ENCODE peak calls at places on chromosomes 12 and 14, in seven cellular contexts. Q is naive thymus-derived CD4-positive, alpha-beta T cell; V is aorta; F is lung; C is tibial artery; Z is CD4-positive, CD25-positive, alpha-beta regulatory T cell; S is left lung. M is an unnamed sample. For H3K9me3 and H3K27me3, the result is how much of the 10 kb centered on the place peaks cover.

GRCh38 chr14:23252006-23252405 is 14.3 kb downstream of the RNF212B start:
- DNase-seq in Q (no peak), V (no peak), F (no peak), C (no peak), Z (no peak), S (no peak), M (no peak)

GRCh38 chr14:78091361-78091760 is 78.8 kb upstream of the NRXN3 start:
- DNase-seq in Q (no peak), V (no peak), F (no peak), C (no peak), Z (no peak), S (no peak), M (no peak)

GRCh38 chr12:19778111-19778688 is 338.9 kb downstream of the AEBP2 start:
- DNase-seq in Q (no peak), V (no peak), F (no peak), C (no peak), Z (no peak), S (no peak), M (no peak)

GRCh38 chr14:105440554-105440900 is 20.9 kb downstream of the MTA1 start:
- DNase-seq in Q (no peak), V (no peak), F (no peak), C (no peak), Z (no peak), S (no peak), M (no peak)

GRCh38 chr14:85764809-85765208 is 234.9 kb downstream of the FLRT2 start:
- DNase-seq in Q (no peak), V (peak), F (no peak), C (no peak), Z (no peak), S (peak), M (no peak)

GRCh38 chr14:58907803-58908202 is 270.0 kb downstream of the DACT1 start:
- DNase-seq in Q (no peak), V (no peak), F (no peak), C (no peak), Z (no peak), S (no peak), M (no peak)

GRCh38 chr12:117098361-117099217 is 627 bp downstream of the TESC start:
- DNase-seq in Q (no peak), V (peak), F (no peak), C (no peak), Z (peak), S (peak), M (no peak)

GRCh38 chr14:71680733-71681387 is 251.4 kb upstream of the RGS6 start:
- DNase-seq in Q (no peak), V (no peak), F (no peak), C (no peak), Z (no peak), S (no peak), M (no peak)

GRCh38 chr14:51002406-51002984 is 58.2 kb upstream of the PYGL start:
- DNase-seq in Q (no peak), V (no peak), F (no peak), C (no peak), Z (no peak), S (no peak), M (no peak)

GRCh38 chr12:47967461-47968430 is 4.3 kb downstream of the TMEM106C start:
- DNase-seq in Q (no peak), V (no peak), F (no peak), C (no peak), Z (no peak), S (no peak), M (no peak)

GRCh38 chr14:68239988-68240387 is 420.4 kb downstream of the RAD51B start:
- DNase-seq in Q (no peak), V (no peak), F (no peak), C (no peak), Z (no peak), S (no peak), M (no peak)

GRCh38 chr12:52655720-52656124 is 3.7 kb upstream of the KRT2 start:
- DNase-seq in Q (no peak), V (no peak), F (peak), C (no peak), Z (no peak), S (no peak), M (no peak)

GRCh38 chr14:69559581-69560011 is 15.1 kb downstream of the CCDC177 start:
- DNase-seq in Q (no peak), V (no peak), F (no peak), C (no peak), Z (no peak), S (no peak), M (no peak)

GRCh38 chr12:19848426-19848825 is 409.1 kb downstream of the AEBP2 start:
- DNase-seq in Q (no peak), V (no peak), F (no peak), C (no peak), Z (no peak), S (no peak), M (no peak)

GRCh38 chr12:94925729-94926128 is 77.8 kb downstream of the NDUFA12 start:
- DNase-seq in Q (no peak), V (no peak), F (no peak), C (no peak), Z (no peak), S (no peak), M (no peak)

GRCh38 chr14:76389841-76390240 is 13.9 kb downstream of the ESRRB start:
- DNase-seq in Q (no peak), V (no peak), F (no peak), C (no peak), Z (no peak), S (no peak), M (no peak)

GRCh38 chr12:3557136-3557697 is 66.2 kb downstream of the PRMT8 start:
- DNase-seq in Q (no peak), V (no peak), F (no peak), C (peak), Z (no peak), S (no peak), M (no peak)

GRCh38 chr14:50832935-50833607 is 2.1 kb upstream of the NIN start:
- DNase-seq in Q (no peak), V (no peak), F (no peak), C (no peak), Z (no peak), S (no peak), M (no peak)

GRCh38 chr14:66824251-66824650 is 316.3 kb downstream of the GPHN start:
- DNase-seq in Q (no peak), V (no peak), F (no peak), C (no peak), Z (no peak), S (no peak), M (no peak)

DNA sequence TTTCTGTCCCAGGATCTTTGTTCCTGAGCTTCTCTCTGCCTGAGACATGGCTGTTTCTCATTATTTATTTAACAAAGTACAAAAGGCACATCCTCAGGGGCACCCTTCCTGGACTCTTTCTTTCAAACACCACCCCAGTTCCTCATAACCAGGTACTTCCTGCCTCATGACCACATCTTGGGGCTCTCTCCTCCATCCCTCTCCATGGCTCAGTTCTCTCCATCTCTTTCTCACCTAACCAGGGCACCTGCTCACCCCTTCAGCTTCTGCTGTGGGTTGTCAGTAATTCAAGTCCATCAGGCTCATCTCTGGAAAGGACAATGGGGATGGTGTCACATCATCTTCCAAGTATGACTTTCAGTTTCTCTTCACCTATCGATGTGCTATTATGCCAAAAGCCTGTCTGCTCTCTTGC is 670.5 kb upstream of the TBX3 start:
- DNase-seq in Q (no peak), V (no peak), F (no peak), C (no peak), Z (no peak), S (no peak), M (no peak)
- H3K4me3 ChIP-seq in Q (no peak), V (peak), F (no peak), C (peak), Z (no peak), S (peak), M (peak)

DNA sequence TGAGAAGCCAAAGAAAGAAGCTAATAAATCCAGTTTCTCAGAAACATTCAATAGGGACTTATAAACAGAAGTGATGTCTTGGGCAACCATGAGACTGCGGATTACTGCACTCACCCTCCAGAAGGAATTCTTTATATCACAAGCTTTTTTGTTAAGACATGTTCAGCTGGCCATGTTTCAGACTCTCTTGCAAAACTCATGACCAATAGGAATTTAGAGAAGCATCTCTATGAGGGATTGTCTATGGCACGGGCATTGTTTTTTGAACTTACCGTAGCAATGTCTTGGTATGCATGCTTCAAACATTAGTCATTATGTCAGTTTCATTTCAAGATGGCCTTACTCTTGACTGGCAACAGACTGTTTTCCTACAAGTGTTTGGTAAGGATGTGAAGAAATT is 15.5 kb upstream of the ZNF268 start:
- DNase-seq in Q (no peak), V (no peak), F (no peak), C (no peak), Z (no peak), S (no peak), M (no peak)
- H3K9me3 ChIP-seq in Q (under half), V (under half), F (under half), C (half or more), Z (half or more), S (half or more), M (under half)

DNA sequence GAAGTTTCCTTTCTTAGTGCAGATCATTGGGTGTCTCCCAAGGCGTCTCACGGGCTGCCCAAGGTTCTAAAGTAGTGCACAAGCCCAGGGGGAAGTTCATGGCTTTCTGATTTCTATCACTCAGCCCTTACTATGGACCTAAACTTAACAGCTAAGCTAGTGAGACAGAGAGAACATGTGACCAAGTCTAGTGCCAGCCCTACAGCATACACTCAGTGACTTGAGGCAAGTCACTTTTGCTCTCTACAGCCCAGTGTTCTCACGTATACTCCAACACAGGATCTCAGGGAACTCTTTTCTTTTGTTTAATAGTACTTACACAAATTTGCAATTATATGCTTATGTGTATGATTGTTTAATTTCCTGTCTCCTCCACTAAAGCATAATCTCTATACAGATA is 48.6 kb downstream of the NKX2-1 start:
- DNase-seq in Q (no peak), V (no peak), F (no peak), C (no peak), Z (no peak), S (no peak), M (no peak)
- H3K27me3 ChIP-seq in Q (under half), V (under half), F (under half), C (under half), Z (under half), S (under half), M (under half)

GRCh38 chr12:114501474-114501807 is 95.5 kb upstream of the TBX5 start:
- DNase-seq in Q (no peak), V (no peak), F (no peak), C (no peak), Z (no peak), S (no peak), M (no peak)
- H3K4me3 ChIP-seq in Q (no peak), V (no peak), F (no peak), C (no peak), Z (no peak), S (no peak), M (no peak)

GRCh38 chr14:94619297-94619696 is 7.1 kb downstream of the SERPINA3 start:
- DNase-seq in Q (no peak), V (no peak), F (no peak), C (no peak), Z (no peak), S (no peak), M (no peak)
- H3K9me3 ChIP-seq in Q (under half), V (under half), F (under half), C (under half), Z (under half), S (under half), M (under half)